ENCODE peak calls at places on chromosomes 4 and X, in five cellular contexts. Z, M, P, J and D are unnamed samples.

GRCh38 chrX:40167240-40168182 is 69.8 kb upstream of the BCOR start:
- DNase-seq in M (no peak), P (no peak), Z (no peak), J (no peak), D (no peak)

GRCh38 chrX:70455366-70456202 is 10.9 kb downstream of the DLG3 start:
- DNase-seq in M (no peak), P (no peak), J (no peak), Z (no peak), D (no peak)

GRCh38 chr4:171639540-171639939 is 173.7 kb upstream of the GALNTL6 start:
- DNase-seq in P (no peak), M (no peak), J (no peak), Z (no peak), D (no peak)

GRCh38 chrX:45900751-45901150 is 644.5 kb downstream of the ZNF674 start:
- DNase-seq in Z (peak; percentile 28), J (no peak), M (no peak), P (peak; percentile 24), D (no peak)

GRCh38 chrX:104359124-104359523 is 104.4 kb upstream of the ESX1 start:
- DNase-seq in Z (no peak), M (no peak), P (no peak), J (no peak), D (no peak)

GRCh38 chr4:152709675-152710438 is 30.1 kb upstream of the TMEM154 start:
- DNase-seq in M (peak; percentile 20), Z (peak; percentile 30), J (no peak), P (no peak), D (no peak)

GRCh38 chr4:183601381-183601780 is 57.6 kb downstream of the RWDD4 start:
- DNase-seq in M (no peak), Z (no peak), P (no peak), J (no peak), D (no peak)

GRCh38 chrX:134982748-134983147 is 8.0 kb upstream of the SMIM10 start:
- DNase-seq in J (no peak), Z (no peak), M (no peak), P (no peak), D (no peak)

GRCh38 chr4:98113005-98113404 is 30.3 kb downstream of the STPG2 start:
- DNase-seq in P (peak; percentile 1), M (peak; percentile 24), Z (peak; percentile 13), J (no peak), D (no peak)

GRCh38 chr4:3427134-3427476 is 14.7 kb upstream of the HGFAC start:
- DNase-seq in Z (no peak), J (no peak), M (no peak), P (no peak), D (no peak)

GRCh38 chrX:41449615-41450014 is 2.5 kb downstream of the NYX start:
- DNase-seq in J (no peak), Z (peak; percentile 16), M (peak; percentile 40), P (peak; percentile 24), D (no peak)

GRCh38 chr4:185304541-185304940 is 91.2 kb downstream of the LRP2BP start:
- DNase-seq in J (no peak), M (no peak), Z (no peak), P (no peak), D (no peak)

GRCh38 chr4:108111781-108112180 is 57.0 kb downstream of the LEF1 start:
- DNase-seq in P (no peak), J (no peak), Z (no peak), M (no peak), D (no peak)

GRCh38 chr4:128177376-128177959 is 110.1 kb downstream of the PGRMC2 start:
- DNase-seq in Z (no peak), P (no peak), M (no peak), J (no peak), D (no peak)

GRCh38 chr4:54400802-54401201 is 171.7 kb downstream of the PDGFRA start:
- DNase-seq in P (peak; percentile 61), J (no peak), M (no peak), Z (peak; percentile 86), D (no peak)

GRCh38 chr4:173171098-173171497 is 2.5 kb downstream of the GALNT7 start:
- DNase-seq in J (no peak), M (peak; percentile 25), P (no peak), Z (peak; percentile 29), D (no peak)

GRCh38 chr4:2263701-2264321 is 1.9 kb upstream of the MXD4 start:
- DNase-seq in Z (no peak), P (no peak), M (no peak), J (no peak), D (no peak)

GRCh38 chr4:10806993-10807645 is 122.6 kb upstream of the CLNK start:
- DNase-seq in J (no peak), M (no peak), P (no peak), Z (no peak), D (no peak)

GRCh38 chrX:2697741-2698294 is 6.7 kb downstream of the CD99 start:
- DNase-seq in Z (no peak), J (no peak), P (no peak), M (no peak), D (no peak)

GRCh38 chr4:41982716-41983115 is 1.2 kb downstream of the DCAF4L1 start:
- DNase-seq in P (no peak), Z (no peak), J (no peak), M (no peak), D (no peak)

GRCh38 chrX:154657226-154657805 is 3.9 kb upstream of the CTAG2 start:
- DNase-seq in M (no peak), Z (no peak), P (no peak), J (no peak), D (no peak)

GRCh38 chr4:4217123-4217522 is 9.6 kb downstream of the OTOP1 start:
- DNase-seq in J (no peak), M (no peak), Z (no peak), P (no peak), D (no peak)

GRCh38 chr4:153929651-153930050 is 140.8 kb upstream of the SFRP2 start:
- DNase-seq in P (no peak), M (no peak), J (no peak), Z (no peak), D (no peak)

GRCh38 chr4:122739174-122739573 is 6.7 kb downstream of the BBS12 start:
- DNase-seq in M (no peak), Z (peak; percentile 64), P (peak; percentile 66), J (no peak), D (no peak)

GRCh38 chrX:134990475-134991473 is at the start of gene SMIM10:
- DNase-seq in Z (peak; percentile 78), P (peak; percentile 42), M (peak; percentile 80), J (peak; percentile 51), D (peak; percentile 29)

GRCh38 chrX:9595131-9595530 is 130.3 kb downstream of the TBL1X start:
- DNase-seq in P (peak; percentile 35), M (no peak), Z (peak; percentile 13), J (no peak), D (no peak)

GRCh38 chr4:28966982-28967381 is 1753.2 kb upstream of the PCDH7 start:
- DNase-seq in J (no peak), P (no peak), M (no peak), Z (peak; percentile 7), D (no peak)

GRCh38 chr4:125433453-125433852 is 118.7 kb downstream of the FAT4 start:
- DNase-seq in M (no peak), J (no peak), Z (peak; percentile 27), P (peak; percentile 30), D (no peak)

GRCh38 chrX:116272881-116273280 is 102.3 kb downstream of the AGTR2 start:
- DNase-seq in P (no peak), J (no peak), Z (no peak), M (no peak), D (no peak)

GRCh38 chr4:90515191-90515590 is 388.0 kb downstream of the CCSER1 start:
- DNase-seq in Z (no peak), M (no peak), J (no peak), P (no peak), D (no peak)

GRCh38 chr4:112289407-112290253 is 3.9 kb upstream of the TIFA start:
- DNase-seq in Z (no peak), P (no peak), J (no peak), M (no peak), D (no peak)

GRCh38 chr4:25792843-25793242 is 69.9 kb downstream of the SEL1L3 start:
- DNase-seq in J (no peak), Z (no peak), P (no peak), M (no peak), D (no peak)

GRCh38 chr4:181548873-181549541 is 694.2 kb upstream of the TENM3 start:
- DNase-seq in J (no peak), P (peak; percentile 67), Z (peak; percentile 64), M (no peak), D (no peak)

GRCh38 chrX:42119076-42119475 is 195.7 kb upstream of the CASK start:
- DNase-seq in P (peak; percentile 3), J (no peak), Z (peak; percentile 15), M (no peak), D (no peak)

GRCh38 chr4:153748378-153748777 is 11.4 kb downstream of the RNF175 start:
- DNase-seq in M (no peak), Z (peak; percentile 86), P (peak; percentile 35), J (no peak), D (no peak)

GRCh38 chrX:20547649-20548051 is 280.9 kb upstream of the RPS6KA3 start:
- DNase-seq in J (no peak), M (no peak), P (no peak), Z (peak; percentile 32), D (no peak)